ENCODE peak calls at places on chromosomes 12 and 14, in eight cellular contexts. K, G, F, U, N, Q, B and M are unnamed samples.

GRCh38 chr14:102826161-102826560 is 48.9 kb downstream of the TRAF3 start:
- DNase-seq in K (no peak), G (no peak), F (no peak), U (no peak), N (no peak), Q (no peak), B (no peak), M (no peak)

GRCh38 chr12:107847830-107848229 is 73.3 kb downstream of the ASCL4 start:
- DNase-seq in K (peak), G (no peak), F (no peak), U (no peak), N (no peak), Q (no peak), B (no peak), M (no peak)

GRCh38 chr12:117450186-117450585 is 88.8 kb upstream of the NOS1 start:
- DNase-seq in K (no peak), G (no peak), F (no peak), U (no peak), N (no peak), Q (no peak), B (no peak), M (no peak)

GRCh38 chr12:54588892-54589291 is 433 bp upstream of the PPP1R1A start:
- DNase-seq in K (no peak), G (no peak), F (no peak), U (no peak), N (no peak), Q (no peak), B (no peak), M (no peak)

GRCh38 chr14:67331368-67332125 is 28.1 kb downstream of the ATP6V1D start:
- DNase-seq in K (no peak), G (no peak), F (no peak), U (peak), N (peak), Q (no peak), B (no peak), M (no peak)

GRCh38 chr12:83843531-83843930 is 1069.1 kb downstream of the SLC6A15 start:
- DNase-seq in K (no peak), G (no peak), F (no peak), U (no peak), N (peak), Q (peak), B (no peak), M (no peak)

GRCh38 chr14:92225731-92226130 is 97.2 kb upstream of the SLC24A4 start:
- DNase-seq in K (no peak), G (no peak), F (no peak), U (no peak), N (peak), Q (no peak), B (no peak), M (no peak)

GRCh38 chr12:12896261-12896660 is 4.9 kb downstream of the GPRC5A start:
- DNase-seq in K (no peak), G (no peak), F (no peak), U (peak), N (peak), Q (peak), B (no peak), M (no peak)

GRCh38 chr12:95413576-95413975 is 60.4 kb upstream of the METAP2 start:
- DNase-seq in K (no peak), G (no peak), F (no peak), U (no peak), N (peak), Q (no peak), B (no peak), M (no peak)